ENCODE peak calls at places on chromosomes 12 and 14, in nine cellular contexts. One of them, this sample, is unnamed.

GRCh38 chr12:126747530-126748149 is 1519.3 kb upstream of the TMEM132C start:
- DNase-seq in NCI-H1105: no peak
- DNase-seq in iPS-NIHi11: peak
- DNase-seq in caudate nucleus: no peak
- DNase-seq in COR-L47: peak
- DNase-seq in right atrium auricular region: no peak
- DNase-seq in Peyer's patch: peak
- DNase-seq in type B pancreatic cell: no peak
- DNase-seq in progenitor cell of endocrine pancreas: peak
- DNase-seq in this sample: no peak

GRCh38 chr12:116864371-116865160 is 16.7 kb downstream of the HRK start:
- DNase-seq in COR-L47: no peak
- DNase-seq in progenitor cell of endocrine pancreas: no peak
- DNase-seq in NCI-H1105: no peak
- DNase-seq in right atrium auricular region: no peak
- DNase-seq in type B pancreatic cell: no peak
- DNase-seq in caudate nucleus: no peak
- DNase-seq in Peyer's patch: no peak
- DNase-seq in iPS-NIHi11: no peak
- DNase-seq in this sample: no peak

GRCh38 chr12:108328420-108328819 is 10.7 kb downstream of the CMKLR1 start:
- DNase-seq in COR-L47: no peak
- DNase-seq in Peyer's patch: no peak
- DNase-seq in type B pancreatic cell: no peak
- DNase-seq in NCI-H1105: no peak
- DNase-seq in right atrium auricular region: no peak
- DNase-seq in progenitor cell of endocrine pancreas: no peak
- DNase-seq in iPS-NIHi11: no peak
- DNase-seq in caudate nucleus: no peak
- DNase-seq in this sample: no peak

GRCh38 chr12:10175849-10176641 is 2.8 kb upstream of the TMEM52B start:
- DNase-seq in iPS-NIHi11: no peak
- DNase-seq in progenitor cell of endocrine pancreas: no peak
- DNase-seq in caudate nucleus: no peak
- DNase-seq in type B pancreatic cell: no peak
- DNase-seq in NCI-H1105: no peak
- DNase-seq in COR-L47: no peak
- DNase-seq in right atrium auricular region: no peak
- DNase-seq in Peyer's patch: no peak
- DNase-seq in this sample: no peak

GRCh38 chr14:74881425-74882102 is at the start of gene DLST:
- DNase-seq in type B pancreatic cell: peak
- DNase-seq in iPS-NIHi11: peak
- DNase-seq in COR-L47: peak
- DNase-seq in Peyer's patch: peak
- DNase-seq in NCI-H1105: peak
- DNase-seq in caudate nucleus: peak
- DNase-seq in progenitor cell of endocrine pancreas: peak
- DNase-seq in right atrium auricular region: peak
- DNase-seq in this sample: no peak

GRCh38 chr12:131095826-131096680 is 142.3 kb downstream of the ADGRD1 start:
- DNase-seq in progenitor cell of endocrine pancreas: no peak
- DNase-seq in COR-L47: no peak
- DNase-seq in NCI-H1105: no peak
- DNase-seq in right atrium auricular region: no peak
- DNase-seq in iPS-NIHi11: no peak
- DNase-seq in caudate nucleus: no peak
- DNase-seq in type B pancreatic cell: peak
- DNase-seq in Peyer's patch: no peak
- DNase-seq in this sample: no peak

GRCh38 chr12:124407074-124407473 is 112.2 kb downstream of the RFLNA start:
- DNase-seq in caudate nucleus: no peak
- DNase-seq in type B pancreatic cell: no peak
- DNase-seq in NCI-H1105: no peak
- DNase-seq in right atrium auricular region: no peak
- DNase-seq in iPS-NIHi11: no peak
- DNase-seq in Peyer's patch: no peak
- DNase-seq in COR-L47: no peak
- DNase-seq in progenitor cell of endocrine pancreas: no peak
- DNase-seq in this sample: no peak

GRCh38 chr12:113667095-113667494 is 195.4 kb upstream of the LHX5 start:
- DNase-seq in caudate nucleus: no peak
- DNase-seq in Peyer's patch: no peak
- DNase-seq in right atrium auricular region: no peak
- DNase-seq in NCI-H1105: no peak
- DNase-seq in iPS-NIHi11: no peak
- DNase-seq in type B pancreatic cell: no peak
- DNase-seq in progenitor cell of endocrine pancreas: no peak
- DNase-seq in COR-L47: no peak
- DNase-seq in this sample: no peak

GRCh38 chr14:92922883-92923743 is at the start of gene CHGA:
- DNase-seq in iPS-NIHi11: peak
- DNase-seq in Peyer's patch: no peak
- DNase-seq in progenitor cell of endocrine pancreas: peak
- DNase-seq in caudate nucleus: no peak
- DNase-seq in COR-L47: peak
- DNase-seq in NCI-H1105: peak
- DNase-seq in type B pancreatic cell: peak
- DNase-seq in right atrium auricular region: no peak
- DNase-seq in this sample: no peak

GRCh38 chr12:92543872-92544271 is 158.9 kb upstream of the PLEKHG7 start:
- DNase-seq in caudate nucleus: no peak
- DNase-seq in right atrium auricular region: no peak
- DNase-seq in NCI-H1105: no peak
- DNase-seq in Peyer's patch: no peak
- DNase-seq in type B pancreatic cell: no peak
- DNase-seq in COR-L47: no peak
- DNase-seq in iPS-NIHi11: no peak
- DNase-seq in progenitor cell of endocrine pancreas: no peak
- DNase-seq in this sample: no peak

GRCh38 chr12:99771659-99772058 is 124.1 kb downstream of the GARIN6 start:
- DNase-seq in iPS-NIHi11: no peak
- DNase-seq in right atrium auricular region: no peak
- DNase-seq in NCI-H1105: no peak
- DNase-seq in Peyer's patch: no peak
- DNase-seq in type B pancreatic cell: no peak
- DNase-seq in progenitor cell of endocrine pancreas: no peak
- DNase-seq in COR-L47: no peak
- DNase-seq in caudate nucleus: no peak
- DNase-seq in this sample: no peak

GRCh38 chr14:104118006-104118844 is 20.2 kb upstream of the KIF26A start:
- DNase-seq in right atrium auricular region: no peak
- DNase-seq in COR-L47: peak
- DNase-seq in progenitor cell of endocrine pancreas: no peak
- DNase-seq in iPS-NIHi11: no peak
- DNase-seq in NCI-H1105: no peak
- DNase-seq in Peyer's patch: no peak
- DNase-seq in caudate nucleus: no peak
- DNase-seq in type B pancreatic cell: no peak
- DNase-seq in this sample: no peak

GRCh38 chr12:103908246-103908541 is 22.0 kb upstream of the HSP90B1 start:
- DNase-seq in iPS-NIHi11: no peak
- DNase-seq in Peyer's patch: no peak
- DNase-seq in progenitor cell of endocrine pancreas: no peak
- DNase-seq in COR-L47: no peak
- DNase-seq in caudate nucleus: no peak
- DNase-seq in right atrium auricular region: no peak
- DNase-seq in type B pancreatic cell: no peak
- DNase-seq in NCI-H1105: no peak
- DNase-seq in this sample: no peak

GRCh38 chr14:51182166-51182565 is 57.9 kb upstream of the TMX1 start:
- DNase-seq in caudate nucleus: no peak
- DNase-seq in right atrium auricular region: no peak
- DNase-seq in NCI-H1105: no peak
- DNase-seq in type B pancreatic cell: no peak
- DNase-seq in COR-L47: peak
- DNase-seq in Peyer's patch: no peak
- DNase-seq in progenitor cell of endocrine pancreas: no peak
- DNase-seq in iPS-NIHi11: no peak
- DNase-seq in this sample: no peak

GRCh38 chr12:92706594-92706993 is 3.8 kb downstream of the PLEKHG7 start:
- DNase-seq in NCI-H1105: no peak
- DNase-seq in type B pancreatic cell: no peak
- DNase-seq in caudate nucleus: no peak
- DNase-seq in COR-L47: no peak
- DNase-seq in iPS-NIHi11: no peak
- DNase-seq in progenitor cell of endocrine pancreas: no peak
- DNase-seq in Peyer's patch: no peak
- DNase-seq in right atrium auricular region: no peak
- DNase-seq in this sample: no peak

GRCh38 chr12:53886996-53887395 is 51.6 kb upstream of the HOXC13 start:
- DNase-seq in COR-L47: no peak
- DNase-seq in NCI-H1105: no peak
- DNase-seq in progenitor cell of endocrine pancreas: no peak
- DNase-seq in iPS-NIHi11: no peak
- DNase-seq in type B pancreatic cell: no peak
- DNase-seq in caudate nucleus: no peak
- DNase-seq in Peyer's patch: no peak
- DNase-seq in right atrium auricular region: no peak
- DNase-seq in this sample: no peak

GRCh38 chr12:14072952-14073351 is 91.5 kb upstream of the GRIN2B start:
- DNase-seq in iPS-NIHi11: no peak
- DNase-seq in progenitor cell of endocrine pancreas: no peak
- DNase-seq in Peyer's patch: no peak
- DNase-seq in caudate nucleus: no peak
- DNase-seq in NCI-H1105: no peak
- DNase-seq in right atrium auricular region: no peak
- DNase-seq in type B pancreatic cell: no peak
- DNase-seq in COR-L47: no peak
- DNase-seq in this sample: no peak

GRCh38 chr14:105323663-105324062 is 9.1 kb downstream of the PACS2 start:
- DNase-seq in type B pancreatic cell: no peak
- DNase-seq in NCI-H1105: no peak
- DNase-seq in Peyer's patch: no peak
- DNase-seq in COR-L47: no peak
- DNase-seq in caudate nucleus: no peak
- DNase-seq in progenitor cell of endocrine pancreas: no peak
- DNase-seq in right atrium auricular region: no peak
- DNase-seq in iPS-NIHi11: no peak
- DNase-seq in this sample: no peak

GRCh38 chr14:63375772-63376171 is 57.0 kb upstream of the GPHB5 start:
- DNase-seq in type B pancreatic cell: no peak
- DNase-seq in progenitor cell of endocrine pancreas: no peak
- DNase-seq in COR-L47: no peak
- DNase-seq in iPS-NIHi11: no peak
- DNase-seq in right atrium auricular region: no peak
- DNase-seq in NCI-H1105: no peak
- DNase-seq in caudate nucleus: no peak
- DNase-seq in Peyer's patch: no peak
- DNase-seq in this sample: peak

GRCh38 chr12:104294845-104295674 is 8.5 kb upstream of the EID3 start:
- DNase-seq in iPS-NIHi11: no peak
- DNase-seq in COR-L47: no peak
- DNase-seq in Peyer's patch: no peak
- DNase-seq in caudate nucleus: no peak
- DNase-seq in right atrium auricular region: no peak
- DNase-seq in progenitor cell of endocrine pancreas: no peak
- DNase-seq in NCI-H1105: no peak
- DNase-seq in type B pancreatic cell: no peak
- DNase-seq in this sample: no peak

GRCh38 chr12:127560041-127560478 is 706.9 kb upstream of the TMEM132C start:
- DNase-seq in type B pancreatic cell: no peak
- DNase-seq in NCI-H1105: no peak
- DNase-seq in iPS-NIHi11: no peak
- DNase-seq in progenitor cell of endocrine pancreas: no peak
- DNase-seq in right atrium auricular region: no peak
- DNase-seq in COR-L47: no peak
- DNase-seq in Peyer's patch: no peak
- DNase-seq in caudate nucleus: no peak
- DNase-seq in this sample: no peak

GRCh38 chr12:25819713-25820112 is 138.8 kb upstream of the RASSF8 start:
- DNase-seq in right atrium auricular region: no peak
- DNase-seq in type B pancreatic cell: no peak
- DNase-seq in COR-L47: no peak
- DNase-seq in NCI-H1105: peak
- DNase-seq in caudate nucleus: no peak
- DNase-seq in iPS-NIHi11: no peak
- DNase-seq in progenitor cell of endocrine pancreas: no peak
- DNase-seq in Peyer's patch: no peak
- DNase-seq in this sample: no peak

GRCh38 chr12:69331482-69331845 is 16.7 kb upstream of the LYZ start:
- DNase-seq in progenitor cell of endocrine pancreas: no peak
- DNase-seq in iPS-NIHi11: no peak
- DNase-seq in caudate nucleus: no peak
- DNase-seq in Peyer's patch: no peak
- DNase-seq in right atrium auricular region: no peak
- DNase-seq in type B pancreatic cell: no peak
- DNase-seq in COR-L47: no peak
- DNase-seq in NCI-H1105: no peak
- DNase-seq in this sample: no peak

GRCh38 chr12:57888407-57889157 is 42.1 kb upstream of the CTDSP2 start:
- DNase-seq in NCI-H1105: peak
- DNase-seq in COR-L47: peak
- DNase-seq in type B pancreatic cell: no peak
- DNase-seq in caudate nucleus: peak
- DNase-seq in right atrium auricular region: no peak
- DNase-seq in iPS-NIHi11: peak
- DNase-seq in Peyer's patch: no peak
- DNase-seq in progenitor cell of endocrine pancreas: no peak
- DNase-seq in this sample: no peak